ENCODE peak calls at places on chromosomes 16 and 17, in nine cellular contexts. One of them, this sample, is unnamed.

GRCh38 chr16:57255686-57256415 is 10.8 kb downstream of the ARL2BP start:
- DNase-seq in AG09309: no peak
- DNase-seq in skeletal muscle cell: no peak
- DNase-seq in brain microvascular endothelial cell: no peak
- DNase-seq in adrenal gland: no peak
- DNase-seq in cardiac muscle cell: no peak
- DNase-seq in A549: no peak
- DNase-seq in GM12878: no peak
- DNase-seq in HL-60: no peak
- DNase-seq in this sample: no peak

GRCh38 chr17:33925650-33926049 is 329.4 kb upstream of the CCL2 start:
- DNase-seq in adrenal gland: no peak
- DNase-seq in skeletal muscle cell: no peak
- DNase-seq in cardiac muscle cell: no peak
- DNase-seq in A549: no peak
- DNase-seq in GM12878: no peak
- DNase-seq in AG09309: no peak
- DNase-seq in brain microvascular endothelial cell: no peak
- DNase-seq in HL-60: no peak
- DNase-seq in this sample: no peak

GRCh38 chr16:89422527-89422904 is 67.8 kb downstream of the ANKRD11 start:
- DNase-seq in GM12878: peak
- DNase-seq in cardiac muscle cell: peak
- DNase-seq in A549: no peak
- DNase-seq in skeletal muscle cell: no peak
- DNase-seq in HL-60: no peak
- DNase-seq in AG09309: no peak
- DNase-seq in adrenal gland: peak
- DNase-seq in brain microvascular endothelial cell: peak
- DNase-seq in this sample: peak

GRCh38 chr17:70829876-70830275 is 660.5 kb downstream of the KCNJ2 start:
- DNase-seq in adrenal gland: no peak
- DNase-seq in HL-60: no peak
- DNase-seq in skeletal muscle cell: no peak
- DNase-seq in brain microvascular endothelial cell: no peak
- DNase-seq in A549: no peak
- DNase-seq in GM12878: no peak
- DNase-seq in cardiac muscle cell: no peak
- DNase-seq in AG09309: no peak
- DNase-seq in this sample: no peak

GRCh38 chr16:73725147-73725546 is 571.5 kb upstream of the PSMD7 start:
- DNase-seq in AG09309: no peak
- DNase-seq in A549: no peak
- DNase-seq in adrenal gland: no peak
- DNase-seq in HL-60: no peak
- DNase-seq in brain microvascular endothelial cell: no peak
- DNase-seq in cardiac muscle cell: no peak
- DNase-seq in skeletal muscle cell: no peak
- DNase-seq in GM12878: no peak
- DNase-seq in this sample: no peak

GRCh38 chr16:65875362-65876199 is 490.9 kb upstream of the CDH5 start:
- DNase-seq in AG09309: no peak
- DNase-seq in cardiac muscle cell: peak
- DNase-seq in brain microvascular endothelial cell: no peak
- DNase-seq in GM12878: no peak
- DNase-seq in HL-60: no peak
- DNase-seq in skeletal muscle cell: no peak
- DNase-seq in adrenal gland: peak
- DNase-seq in A549: no peak
- DNase-seq in this sample: no peak

GRCh38 chr17:18028684-18029540 is 10.1 kb downstream of the ATPAF2 start:
- DNase-seq in skeletal muscle cell: no peak
- DNase-seq in cardiac muscle cell: no peak
- DNase-seq in HL-60: no peak
- DNase-seq in adrenal gland: no peak
- DNase-seq in AG09309: no peak
- DNase-seq in GM12878: no peak
- DNase-seq in brain microvascular endothelial cell: no peak
- DNase-seq in A549: no peak
- DNase-seq in this sample: no peak

GRCh38 chr16:71669926-71670536 is 44.0 kb downstream of the MARVELD3 start:
- DNase-seq in adrenal gland: peak
- DNase-seq in GM12878: no peak
- DNase-seq in cardiac muscle cell: peak
- DNase-seq in brain microvascular endothelial cell: no peak
- DNase-seq in A549: no peak
- DNase-seq in skeletal muscle cell: no peak
- DNase-seq in HL-60: no peak
- DNase-seq in AG09309: no peak
- DNase-seq in this sample: no peak

GRCh38 chr17:47270946-47271705 is 17.5 kb downstream of the ITGB3 start:
- DNase-seq in brain microvascular endothelial cell: no peak
- DNase-seq in GM12878: no peak
- DNase-seq in skeletal muscle cell: no peak
- DNase-seq in A549: no peak
- DNase-seq in cardiac muscle cell: no peak
- DNase-seq in HL-60: no peak
- DNase-seq in adrenal gland: no peak
- DNase-seq in AG09309: no peak
- DNase-seq in this sample: no peak

GRCh38 chr16:65229191-65229662 is 107.4 kb upstream of the CDH11 start:
- DNase-seq in adrenal gland: no peak
- DNase-seq in brain microvascular endothelial cell: no peak
- DNase-seq in skeletal muscle cell: no peak
- DNase-seq in cardiac muscle cell: peak
- DNase-seq in HL-60: no peak
- DNase-seq in AG09309: peak
- DNase-seq in A549: no peak
- DNase-seq in GM12878: no peak
- DNase-seq in this sample: no peak

GRCh38 chr17:48722924-48723554 is at the start of gene PRAC2:
- DNase-seq in adrenal gland: no peak
- DNase-seq in GM12878: no peak
- DNase-seq in A549: no peak
- DNase-seq in skeletal muscle cell: no peak
- DNase-seq in HL-60: no peak
- DNase-seq in AG09309: no peak
- DNase-seq in brain microvascular endothelial cell: no peak
- DNase-seq in cardiac muscle cell: no peak
- DNase-seq in this sample: no peak

GRCh38 chr17:36879027-36879426 is 58.2 kb upstream of the LHX1 start:
- DNase-seq in GM12878: no peak
- DNase-seq in skeletal muscle cell: no peak
- DNase-seq in cardiac muscle cell: no peak
- DNase-seq in A549: no peak
- DNase-seq in HL-60: no peak
- DNase-seq in AG09309: no peak
- DNase-seq in brain microvascular endothelial cell: no peak
- DNase-seq in adrenal gland: no peak
- DNase-seq in this sample: no peak

GRCh38 chr17:42203354-42203753 is 9.1 kb upstream of the GHDC start:
- DNase-seq in adrenal gland: no peak
- DNase-seq in skeletal muscle cell: no peak
- DNase-seq in cardiac muscle cell: no peak
- DNase-seq in AG09309: no peak
- DNase-seq in HL-60: no peak
- DNase-seq in GM12878: no peak
- DNase-seq in brain microvascular endothelial cell: no peak
- DNase-seq in A549: no peak
- DNase-seq in this sample: no peak

GRCh38 chr16:89917773-89918452 is 749 bp upstream of the MC1R start:
- DNase-seq in HL-60: peak
- DNase-seq in skeletal muscle cell: peak
- DNase-seq in cardiac muscle cell: peak
- DNase-seq in GM12878: peak
- DNase-seq in adrenal gland: peak
- DNase-seq in A549: peak
- DNase-seq in brain microvascular endothelial cell: peak
- DNase-seq in AG09309: no peak
- DNase-seq in this sample: peak

GRCh38 chr17:81534157-81535006 is 6.2 kb downstream of the FSCN2 start:
- DNase-seq in A549: no peak
- DNase-seq in brain microvascular endothelial cell: no peak
- DNase-seq in HL-60: no peak
- DNase-seq in skeletal muscle cell: no peak
- DNase-seq in GM12878: no peak
- DNase-seq in AG09309: no peak
- DNase-seq in adrenal gland: no peak
- DNase-seq in cardiac muscle cell: no peak
- DNase-seq in this sample: no peak

GRCh38 chr17:73118876-73119485 is 26.5 kb upstream of the SLC39A11 start:
- DNase-seq in GM12878: no peak
- DNase-seq in brain microvascular endothelial cell: no peak
- DNase-seq in adrenal gland: no peak
- DNase-seq in AG09309: no peak
- DNase-seq in skeletal muscle cell: no peak
- DNase-seq in cardiac muscle cell: no peak
- DNase-seq in A549: no peak
- DNase-seq in HL-60: no peak
- DNase-seq in this sample: no peak

GRCh38 chr17:75619506-75620431 is 13.5 kb upstream of the SMIM5 start:
- DNase-seq in skeletal muscle cell: no peak
- DNase-seq in adrenal gland: no peak
- DNase-seq in AG09309: no peak
- DNase-seq in brain microvascular endothelial cell: no peak
- DNase-seq in A549: peak
- DNase-seq in HL-60: no peak
- DNase-seq in cardiac muscle cell: peak
- DNase-seq in GM12878: no peak
- DNase-seq in this sample: no peak

GRCh38 chr16:88356727-88357199 is 26.0 kb upstream of the ZNF469 start:
- DNase-seq in cardiac muscle cell: no peak
- DNase-seq in brain microvascular endothelial cell: no peak
- DNase-seq in adrenal gland: no peak
- DNase-seq in AG09309: no peak
- DNase-seq in HL-60: no peak
- DNase-seq in A549: no peak
- DNase-seq in GM12878: no peak
- DNase-seq in skeletal muscle cell: no peak
- DNase-seq in this sample: peak
- H3K4me3 ChIP-seq in cardiac muscle cell: no peak
- H3K4me3 ChIP-seq in brain microvascular endothelial cell: no peak
- H3K4me3 ChIP-seq in adrenal gland: no peak
- H3K4me3 ChIP-seq in AG09309: no peak
- H3K4me3 ChIP-seq in HL-60: no peak
- H3K4me3 ChIP-seq in A549: no peak
- H3K4me3 ChIP-seq in GM12878: no peak
- H3K4me3 ChIP-seq in skeletal muscle cell: no peak
- H3K4me3 ChIP-seq in this sample: no peak

GRCh38 chr17:39069114-39069756 is 82.2 kb downstream of the PLXDC1 start:
- DNase-seq in skeletal muscle cell: no peak
- DNase-seq in brain microvascular endothelial cell: peak
- DNase-seq in cardiac muscle cell: peak
- DNase-seq in GM12878: no peak
- DNase-seq in adrenal gland: peak
- DNase-seq in HL-60: no peak
- DNase-seq in A549: peak
- DNase-seq in AG09309: no peak
- DNase-seq in this sample: no peak
- H3K4me3 ChIP-seq in skeletal muscle cell: no peak
- H3K4me3 ChIP-seq in brain microvascular endothelial cell: no peak
- H3K4me3 ChIP-seq in cardiac muscle cell: no peak
- H3K4me3 ChIP-seq in GM12878: no peak
- H3K4me3 ChIP-seq in adrenal gland: no peak
- H3K4me3 ChIP-seq in HL-60: no peak
- H3K4me3 ChIP-seq in A549: no peak
- H3K4me3 ChIP-seq in AG09309: no peak
- H3K4me3 ChIP-seq in this sample: no peak

DNA sequence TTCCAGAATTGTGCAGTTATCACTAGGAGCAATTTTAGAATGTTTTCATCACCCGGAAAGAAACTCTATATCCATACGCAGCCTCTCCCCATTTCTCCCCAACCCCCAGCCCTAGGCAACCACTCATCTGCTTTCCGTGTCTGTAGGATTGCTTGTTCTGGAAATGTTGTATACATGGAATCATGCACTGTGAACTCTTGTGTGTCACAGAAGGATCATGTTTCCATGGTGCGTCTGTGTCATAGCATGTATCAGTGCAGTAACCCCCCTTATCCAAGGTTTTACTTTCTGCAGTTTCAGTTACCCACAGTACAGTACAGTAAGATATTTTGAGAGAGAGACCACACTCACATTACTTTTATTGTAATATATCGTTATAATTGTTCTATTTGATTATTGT is 299.4 kb downstream of the CPPED1 start:
- DNase-seq in AG09309: no peak
- DNase-seq in A549: no peak
- DNase-seq in HL-60: no peak
- DNase-seq in adrenal gland: no peak
- DNase-seq in brain microvascular endothelial cell: no peak
- DNase-seq in GM12878: no peak
- DNase-seq in cardiac muscle cell: no peak
- DNase-seq in skeletal muscle cell: no peak
- DNase-seq in this sample: no peak
- H3K4me3 ChIP-seq in AG09309: no peak
- H3K4me3 ChIP-seq in A549: no peak
- H3K4me3 ChIP-seq in HL-60: no peak
- H3K4me3 ChIP-seq in adrenal gland: no peak
- H3K4me3 ChIP-seq in brain microvascular endothelial cell: no peak
- H3K4me3 ChIP-seq in GM12878: no peak
- H3K4me3 ChIP-seq in cardiac muscle cell: no peak
- H3K4me3 ChIP-seq in skeletal muscle cell: no peak
- H3K4me3 ChIP-seq in this sample: no peak

GRCh38 chr16:30356401-30357084 is 1.4 kb upstream of the CD2BP2 start:
- DNase-seq in cardiac muscle cell: no peak
- DNase-seq in skeletal muscle cell: no peak
- DNase-seq in AG09309: no peak
- DNase-seq in A549: no peak
- DNase-seq in brain microvascular endothelial cell: no peak
- DNase-seq in adrenal gland: peak
- DNase-seq in GM12878: no peak
- DNase-seq in HL-60: no peak
- DNase-seq in this sample: peak
- H3K4me3 ChIP-seq in cardiac muscle cell: no peak
- H3K4me3 ChIP-seq in skeletal muscle cell: no peak
- H3K4me3 ChIP-seq in AG09309: no peak
- H3K4me3 ChIP-seq in A549: peak
- H3K4me3 ChIP-seq in brain microvascular endothelial cell: no peak
- H3K4me3 ChIP-seq in adrenal gland: no peak
- H3K4me3 ChIP-seq in GM12878: peak
- H3K4me3 ChIP-seq in HL-60: peak
- H3K4me3 ChIP-seq in this sample: no peak

This sample was measured in heart left ventricle.